ENCODE peak calls at places on chromosomes 12 and 14, in six cellular contexts. H is left ventricle myocardium inferior, A is cardiac muscle cell, K is bronchial epithelial cell, R is brain microvascular endothelial cell, M is A549. G is an unnamed sample.

GRCh38 chr12:8867786-8868185 is 45.4 kb downstream of the A2ML1 start:
- DNase-seq in K (no peak), R (no peak), M (no peak), H (no peak), A (no peak), G (no peak)

GRCh38 chr14:30507209-30507608 is 51.7 kb upstream of the G2E3 start:
- DNase-seq in M (no peak), H (no peak), K (no peak), R (no peak), A (no peak), G (no peak)

GRCh38 chr12:76264617-76265016 is 83.6 kb downstream of the BBS10 start:
- DNase-seq in A (peak), M (no peak), K (peak), H (no peak), R (no peak), G (no peak)

GRCh38 chr14:94128216-94128839 is 1.1 kb downstream of the IFI27L2 start:
- DNase-seq in M (no peak), R (no peak), H (no peak), A (no peak), K (no peak), G (no peak)

GRCh38 chr14:101589486-101590015 is 28.3 kb downstream of the DIO3 start:
- DNase-seq in K (no peak), M (no peak), A (no peak), H (no peak), R (no peak), G (no peak)

GRCh38 chr14:73770977-73771847 is 57.0 kb upstream of the PNMA1 start:
- DNase-seq in H (no peak), A (no peak), K (no peak), M (no peak), R (no peak), G (no peak)

GRCh38 chr12:50505386-50505827 is 622 bp downstream of the DIP2B start:
- DNase-seq in M (no peak), K (no peak), A (peak), H (peak), R (peak), G (no peak)

GRCh38 chr12:115402443-115403170 is 718.6 kb upstream of the TBX3 start:
- DNase-seq in A (no peak), R (no peak), H (no peak), K (no peak), M (no peak), G (no peak)

GRCh38 chr14:55794655-55795583 is 214.9 kb downstream of the KTN1 start:
- DNase-seq in H (no peak), A (peak), K (peak), M (peak), R (peak), G (no peak)

GRCh38 chr12:1797011-1797901 is 23.1 kb upstream of the LRTM2 start:
- DNase-seq in M (no peak), A (peak), H (peak), R (no peak), K (no peak), G (no peak)

GRCh38 chr12:93003540-93004239 is 74.6 kb upstream of the EEA1 start:
- DNase-seq in H (no peak), A (peak), M (no peak), K (no peak), R (no peak), G (no peak)

GRCh38 chr12:5078423-5078822 is 34.7 kb downstream of the KCNA5 start:
- DNase-seq in A (no peak), M (no peak), R (no peak), K (no peak), H (peak), G (no peak)

GRCh38 chr12:76643438-76643837 is 83.9 kb upstream of the OSBPL8 start:
- DNase-seq in M (no peak), A (no peak), H (no peak), R (no peak), K (peak), G (no peak)

GRCh38 chr12:45017916-45018315 is 33.0 kb downstream of the DBX2 start:
- DNase-seq in H (no peak), K (peak), R (no peak), A (no peak), M (no peak), G (no peak)

GRCh38 chr14:77478796-77479195 is 19.8 kb downstream of the ISM2 start:
- DNase-seq in R (no peak), H (no peak), A (no peak), K (no peak), M (no peak), G (no peak)

GRCh38 chr12:47273191-47273626 is 193.4 kb upstream of the AMIGO2 start:
- DNase-seq in H (no peak), R (no peak), M (peak), K (peak), A (no peak), G (no peak)

GRCh38 chr14:56331815-56332214 is 213.6 kb downstream of the PELI2 start:
- DNase-seq in H (no peak), M (no peak), K (no peak), R (no peak), A (peak), G (no peak)

GRCh38 chr12:95733156-95733825 is 57.3 kb downstream of the NTN4 start:
- DNase-seq in H (no peak), R (no peak), M (peak), K (no peak), A (peak), G (no peak)

GRCh38 chr14:21308479-21309237 is 28.8 kb downstream of the RPGRIP1 start:
- DNase-seq in A (peak), K (peak), H (peak), M (peak), R (peak), G (peak)

GRCh38 chr14:103284574-103285467 is 49.2 kb upstream of the EIF5 start:
- DNase-seq in K (peak), A (peak), H (no peak), R (peak), M (peak), G (no peak)

GRCh38 chr12:51246254-51246853 is 7.7 kb downstream of the DAZAP2 start:
- DNase-seq in R (peak), A (peak), H (no peak), M (no peak), K (peak), G (no peak)

GRCh38 chr12:89225401-89225800 is 126.9 kb downstream of the DUSP6 start:
- DNase-seq in M (peak), H (peak), A (no peak), R (peak), K (peak), G (no peak)

GRCh38 chr12:108580531-108580930 is 17.4 kb downstream of the TMEM119 start:
- DNase-seq in K (no peak), H (no peak), M (no peak), R (peak), A (peak), G (no peak)

GRCh38 chr12:126726481-126727217 is 1540.3 kb upstream of the TMEM132C start:
- DNase-seq in H (no peak), R (no peak), K (no peak), A (no peak), M (no peak), G (no peak)

GRCh38 chr12:50057000-50057841 is at the start of gene ASIC1:
- DNase-seq in A (peak), H (peak), K (peak), R (peak), M (peak), G (peak)

GRCh38 chr14:51020024-51020710 is 74.7 kb downstream of the TRIM9 start:
- DNase-seq in A (peak), K (no peak), M (no peak), R (peak), H (no peak), G (no peak)

GRCh38 chr12:31491395-31491794 is 99.5 kb downstream of the DENND5B start:
- DNase-seq in M (no peak), H (no peak), A (no peak), K (no peak), R (no peak), G (no peak)

GRCh38 chr12:31496257-31496656 is 94.7 kb downstream of the DENND5B start:
- DNase-seq in K (peak), M (no peak), A (no peak), H (no peak), R (no peak), G (no peak)

GRCh38 chr12:31492599-31493196 is 98.2 kb downstream of the DENND5B start:
- DNase-seq in M (no peak), A (no peak), H (no peak), R (no peak), K (no peak), G (no peak)

GRCh38 chr12:31491819-31492598 is 98.9 kb downstream of the DENND5B start:
- DNase-seq in H (no peak), A (peak), K (peak), M (peak), R (peak), G (peak)

DNA sequence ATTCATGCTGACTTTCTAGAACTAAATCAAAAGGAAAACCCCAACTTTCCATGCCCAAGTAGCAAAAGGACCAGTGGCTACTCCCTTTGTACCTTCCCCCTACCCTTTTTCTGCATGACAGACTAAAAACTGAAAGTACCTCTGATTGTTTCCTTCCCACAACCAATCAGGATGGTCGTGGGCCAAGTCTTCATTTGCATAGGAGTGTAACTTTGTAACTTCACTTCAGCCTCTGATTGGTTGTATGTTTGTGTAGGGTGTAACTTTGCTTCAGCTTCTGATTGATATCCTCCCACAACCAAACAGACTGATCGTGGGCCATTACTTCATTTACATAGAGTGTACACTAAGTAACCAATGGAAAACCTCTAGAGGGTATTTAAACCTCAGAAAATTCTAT is 96.5 kb downstream of the DENND5B start:
- DNase-seq in M (no peak), H (no peak), R (no peak), K (no peak), A (no peak), G (no peak)
- TF ChIP-seq CTCF in M (no peak), H (no peak), R (no peak), K (no peak), A (no peak), G (no peak)

DNA sequence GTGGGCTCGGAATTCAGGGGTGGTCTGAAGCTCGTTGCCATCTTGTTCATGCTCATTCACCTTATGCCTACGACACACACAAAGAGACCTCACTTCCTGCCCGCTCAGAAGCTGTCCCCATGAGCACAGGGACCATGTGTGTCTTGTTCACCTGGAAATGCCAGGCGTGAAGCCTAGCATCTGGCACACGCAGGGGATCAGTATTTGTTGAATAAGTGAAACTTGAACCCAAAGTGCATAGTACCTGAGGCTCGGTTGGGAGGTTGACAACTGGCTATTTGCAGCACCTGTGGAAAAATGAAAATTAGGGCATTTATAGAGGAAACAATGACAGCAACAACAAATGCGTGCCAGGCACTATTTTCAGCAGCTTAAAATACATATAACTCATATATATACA is 5.4 kb downstream of the C12orf43 start:
- DNase-seq in K (no peak), R (no peak), H (no peak), A (no peak), M (no peak), G (no peak)
- TF ChIP-seq CTCF in K (no peak), R (no peak), H (no peak), A (no peak), M (no peak), G (no peak)

GRCh38 chr12:6352198-6353173 is 10.6 kb upstream of the TNFRSF1A start:
- DNase-seq in K (no peak), R (no peak), M (no peak), H (no peak), A (no peak), G (no peak)

GRCh38 chr12:6354539-6355393 is 12.9 kb upstream of the TNFRSF1A start:
- DNase-seq in R (no peak), M (no peak), H (no peak), K (no peak), A (no peak), G (no peak)

GRCh38 chr12:6356374-6356820 is 14.5 kb upstream of the TNFRSF1A start:
- DNase-seq in H (no peak), A (no peak), K (no peak), R (no peak), M (no peak), G (no peak)

GRCh38 chr12:6358886-6359285 is 16.5 kb downstream of the SCNN1A start:
- DNase-seq in R (no peak), A (no peak), K (no peak), H (no peak), M (no peak), G (no peak)

GRCh38 chr12:6355491-6356373 is 13.9 kb upstream of the TNFRSF1A start:
- DNase-seq in M (no peak), R (no peak), A (no peak), K (no peak), H (no peak), G (no peak)
- TF ChIP-seq CTCF in M (no peak), R (peak), A (no peak), K (peak), H (no peak), G (no peak)

DNA sequence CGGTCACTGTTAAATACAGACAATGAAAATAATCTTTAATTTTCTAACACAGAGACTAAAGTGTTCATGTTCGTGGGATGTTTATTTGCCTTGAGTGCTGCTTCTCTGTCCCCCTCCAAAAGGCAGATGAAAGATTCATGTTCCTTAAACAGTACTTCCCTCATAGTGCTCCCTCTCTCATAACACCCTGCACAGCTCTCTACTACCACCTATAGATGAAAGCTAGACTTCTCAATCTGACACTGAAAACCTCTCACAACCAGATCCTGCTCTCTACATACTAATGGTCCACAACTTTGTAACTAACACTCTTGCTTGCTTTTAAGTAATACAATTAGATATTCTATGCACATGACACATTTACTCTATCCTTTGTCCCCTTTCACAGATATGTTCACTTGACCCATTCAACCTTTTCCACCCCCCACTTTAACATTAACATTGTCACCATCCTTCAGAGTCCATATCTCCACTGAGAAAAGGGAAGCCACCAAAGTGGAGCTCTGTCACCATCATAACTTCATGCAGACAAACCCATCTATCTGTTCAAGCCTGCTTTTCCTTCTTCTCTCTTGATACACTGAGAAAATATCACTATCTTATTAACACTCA is 266.4 kb upstream of the USP15 start:
- DNase-seq in A (peak), R (peak), H (no peak), M (peak), K (peak), G (no peak)
- TF ChIP-seq CTCF in A (peak), R (peak), H (peak), M (peak), K (peak), G (peak)

GRCh38 chr14:99724939-99725773 is 41.1 kb downstream of the CYP46A1 start:
- DNase-seq in R (no peak), A (no peak), M (no peak), H (no peak), K (no peak), G (no peak)
- TF ChIP-seq CTCF in R (no peak), A (no peak), M (no peak), H (no peak), K (no peak), G (no peak)

GRCh38 chr14:100540141-100540925 is 46.9 kb downstream of the BEGAIN start:
- DNase-seq in K (no peak), H (peak), M (peak), R (no peak), A (peak), G (no peak)
- TF ChIP-seq CTCF in K (peak), H (peak), M (peak), R (peak), A (peak), G (peak)

GRCh38 chr14:22472466-22472865 is 116.6 kb downstream of the DAD1 start:
- DNase-seq in R (no peak), A (no peak), M (no peak), K (no peak), H (no peak), G (no peak)

GRCh38 chr14:22469541-22470303 is 119.3 kb downstream of the DAD1 start:
- DNase-seq in H (no peak), R (no peak), K (no peak), A (no peak), M (no peak), G (no peak)

GRCh38 chr14:22472935-22473854 is 115.8 kb downstream of the DAD1 start:
- DNase-seq in K (peak), A (peak), H (no peak), R (peak), M (peak), G (no peak)

GRCh38 chr14:22474730-22475351 is 114.2 kb downstream of the DAD1 start:
- DNase-seq in R (peak), H (no peak), M (no peak), K (peak), A (peak), G (no peak)

GRCh38 chr14:22471545-22472121 is 117.4 kb downstream of the DAD1 start:
- DNase-seq in H (peak), K (peak), R (peak), A (peak), M (peak), G (no peak)
- TF ChIP-seq CTCF in H (peak), K (peak), R (peak), A (peak), M (peak), G (peak)

GRCh38 chr14:90513151-90514014 is 116.6 kb downstream of the CALM1 start:
- DNase-seq in A (peak), R (no peak), M (peak), H (peak), K (peak), G (peak)
- TF ChIP-seq CTCF in A (no peak), R (no peak), M (no peak), H (no peak), K (no peak), G (no peak)

GRCh38 chr14:32537166-32537565 is 208.1 kb downstream of the AKAP6 start:
- DNase-seq in K (no peak), H (no peak), M (no peak), R (no peak), A (no peak), G (no peak)

GRCh38 chr14:32530800-32531199 is 201.7 kb downstream of the AKAP6 start:
- DNase-seq in R (no peak), H (no peak), A (no peak), K (no peak), M (no peak), G (no peak)

GRCh38 chr14:32534145-32534544 is 205.0 kb downstream of the AKAP6 start:
- DNase-seq in A (no peak), H (no peak), R (no peak), K (no peak), M (no peak), G (no peak)

GRCh38 chr14:32531942-32532341 is 202.8 kb downstream of the AKAP6 start:
- DNase-seq in A (no peak), M (no peak), R (no peak), H (no peak), K (no peak), G (no peak)

GRCh38 chr14:32536175-32536574 is 207.1 kb downstream of the AKAP6 start:
- DNase-seq in A (no peak), M (no peak), R (no peak), K (no peak), H (no peak), G (no peak)
- TF ChIP-seq CTCF in A (no peak), M (no peak), R (no peak), K (no peak), H (no peak), G (no peak)

GRCh38 chr14:68235011-68235410 is 415.4 kb downstream of the RAD51B start:
- DNase-seq in H (no peak), A (no peak), M (no peak), R (no peak), K (peak), G (no peak)
- TF ChIP-seq CTCF in H (no peak), A (no peak), M (no peak), R (no peak), K (no peak), G (no peak)

G was measured in retinal pigment epithelial cell.